ENCODE peak calls at places on chromosomes 6 and 20, in six cellular contexts. One of them, this sample, is unnamed.

GRCh38 chr6:44696686-44697085 is 309.2 kb downstream of the CDC5L start:
- DNase-seq in adrenal gland: no peak
- DNase-seq in AG04450: no peak
- DNase-seq in HCT116: no peak
- DNase-seq in A549: no peak
- DNase-seq in body of pancreas: no peak
- DNase-seq in this sample: no peak

GRCh38 chr20:31862157-31862470 is 8.2 kb downstream of the DUSP15 start:
- DNase-seq in adrenal gland: no peak
- DNase-seq in AG04450: no peak
- DNase-seq in HCT116: no peak
- DNase-seq in A549: no peak
- DNase-seq in body of pancreas: no peak
- DNase-seq in this sample: no peak

GRCh38 chr20:19802492-19803158 is 44.6 kb downstream of the RIN2 start:
- DNase-seq in adrenal gland: no peak
- DNase-seq in AG04450: no peak
- DNase-seq in HCT116: peak; percentile 47
- DNase-seq in A549: peak; percentile 76
- DNase-seq in body of pancreas: peak; percentile 26
- DNase-seq in this sample: no peak

GRCh38 chr6:106134087-106134770 is 48.1 kb downstream of the PRDM1 start:
- DNase-seq in adrenal gland: no peak
- DNase-seq in AG04450: no peak
- DNase-seq in HCT116: no peak
- DNase-seq in A549: no peak
- DNase-seq in body of pancreas: no peak
- DNase-seq in this sample: peak; percentile 33

GRCh38 chr6:12277401-12277800 is 12.8 kb upstream of the EDN1 start:
- DNase-seq in adrenal gland: no peak
- DNase-seq in AG04450: no peak
- DNase-seq in HCT116: no peak
- DNase-seq in A549: no peak
- DNase-seq in body of pancreas: no peak
- DNase-seq in this sample: no peak

GRCh38 chr20:49591217-49591865 is 23.4 kb upstream of the PTGIS start:
- DNase-seq in adrenal gland: no peak
- DNase-seq in AG04450: no peak
- DNase-seq in HCT116: no peak
- DNase-seq in A549: no peak
- DNase-seq in body of pancreas: no peak
- DNase-seq in this sample: no peak

GRCh38 chr20:61186771-61187170 is 65.3 kb upstream of the CDH4 start:
- DNase-seq in adrenal gland: no peak
- DNase-seq in AG04450: no peak
- DNase-seq in HCT116: no peak
- DNase-seq in A549: no peak
- DNase-seq in body of pancreas: no peak
- DNase-seq in this sample: no peak

GRCh38 chr20:56774873-56775272 is 145.8 kb downstream of the TFAP2C start:
- DNase-seq in adrenal gland: no peak
- DNase-seq in AG04450: no peak
- DNase-seq in HCT116: no peak
- DNase-seq in A549: no peak
- DNase-seq in body of pancreas: no peak
- DNase-seq in this sample: no peak

GRCh38 chr6:16762547-16763477 is 1.6 kb upstream of the ATXN1 start:
- DNase-seq in adrenal gland: peak; percentile 57
- DNase-seq in AG04450: no peak
- DNase-seq in HCT116: peak; percentile 83
- DNase-seq in A549: peak; percentile 70
- DNase-seq in body of pancreas: peak; percentile 68
- DNase-seq in this sample: peak; percentile 71

GRCh38 chr20:50587291-50587961 is 77.2 kb downstream of the PTPN1 start:
- DNase-seq in adrenal gland: no peak
- DNase-seq in AG04450: no peak
- DNase-seq in HCT116: no peak
- DNase-seq in A549: no peak
- DNase-seq in body of pancreas: no peak
- DNase-seq in this sample: no peak

GRCh38 chr6:52020961-52021570 is 66.3 kb downstream of the PKHD1 start:
- DNase-seq in adrenal gland: no peak
- DNase-seq in AG04450: no peak
- DNase-seq in HCT116: peak; percentile 3
- DNase-seq in A549: peak; percentile 10
- DNase-seq in body of pancreas: no peak
- DNase-seq in this sample: no peak

GRCh38 chr6:33147807-33148666 is 44.2 kb downstream of the COL11A2 start:
- DNase-seq in adrenal gland: peak; percentile 47
- DNase-seq in AG04450: peak; percentile 32
- DNase-seq in HCT116: peak; percentile 54
- DNase-seq in A549: peak; percentile 46
- DNase-seq in body of pancreas: peak; percentile 28
- DNase-seq in this sample: no peak

GRCh38 chr6:45187841-45188240 is 140.3 kb upstream of the RUNX2 start:
- DNase-seq in adrenal gland: no peak
- DNase-seq in AG04450: peak; percentile 2
- DNase-seq in HCT116: no peak
- DNase-seq in A549: no peak
- DNase-seq in body of pancreas: no peak
- DNase-seq in this sample: no peak

GRCh38 chr6:109139109-109139508 is 43.8 kb downstream of the CEP57L1 start:
- DNase-seq in adrenal gland: no peak
- DNase-seq in AG04450: no peak
- DNase-seq in HCT116: no peak
- DNase-seq in A549: no peak
- DNase-seq in body of pancreas: no peak
- DNase-seq in this sample: no peak

GRCh38 chr20:24638546-24639166 is 169.2 kb downstream of the SYNDIG1 start:
- DNase-seq in adrenal gland: no peak
- DNase-seq in AG04450: no peak
- DNase-seq in HCT116: no peak
- DNase-seq in A549: no peak
- DNase-seq in body of pancreas: no peak
- DNase-seq in this sample: no peak

GRCh38 chr6:33609444-33610034 is 11.6 kb upstream of the ITPR3 start:
- DNase-seq in adrenal gland: peak; percentile 71
- DNase-seq in AG04450: no peak
- DNase-seq in HCT116: no peak
- DNase-seq in A549: no peak
- DNase-seq in body of pancreas: no peak
- DNase-seq in this sample: no peak

GRCh38 chr6:90274481-90275030 is 22.1 kb downstream of the BACH2 start:
- DNase-seq in adrenal gland: no peak
- DNase-seq in AG04450: no peak
- DNase-seq in HCT116: no peak
- DNase-seq in A549: no peak
- DNase-seq in body of pancreas: no peak
- DNase-seq in this sample: peak; percentile 60

GRCh38 chr6:140178550-140179334 is 804.3 kb upstream of the CITED2 start:
- DNase-seq in adrenal gland: no peak
- DNase-seq in AG04450: peak; percentile 23
- DNase-seq in HCT116: no peak
- DNase-seq in A549: no peak
- DNase-seq in body of pancreas: no peak
- DNase-seq in this sample: no peak

GRCh38 chr20:56373942-56374341 is 15.2 kb downstream of the FAM210B start:
- DNase-seq in adrenal gland: no peak
- DNase-seq in AG04450: peak; percentile 90
- DNase-seq in HCT116: no peak
- DNase-seq in A549: peak; percentile 72
- DNase-seq in body of pancreas: no peak
- DNase-seq in this sample: no peak

GRCh38 chr6:53679446-53679933 is 13.9 kb upstream of the KLHL31 start:
- DNase-seq in adrenal gland: no peak
- DNase-seq in AG04450: no peak
- DNase-seq in HCT116: peak; percentile 60
- DNase-seq in A549: peak; percentile 60
- DNase-seq in body of pancreas: peak; percentile 13
- DNase-seq in this sample: no peak

GRCh38 chr20:3843490-3843889 is 3.1 kb upstream of the MAVS start:
- DNase-seq in adrenal gland: no peak
- DNase-seq in AG04450: peak; percentile 27
- DNase-seq in HCT116: peak; percentile 43
- DNase-seq in A549: peak; percentile 71
- DNase-seq in body of pancreas: no peak
- DNase-seq in this sample: peak; percentile 42

GRCh38 chr6:159716247-159717086 is 10.8 kb upstream of the WTAP start:
- DNase-seq in adrenal gland: peak; percentile 79
- DNase-seq in AG04450: peak; percentile 89
- DNase-seq in HCT116: no peak
- DNase-seq in A549: peak; percentile 42
- DNase-seq in body of pancreas: peak; percentile 34
- DNase-seq in this sample: no peak

GRCh38 chr6:43644940-43645612 is at the start of gene RSPH9:
- DNase-seq in adrenal gland: peak; percentile 77
- DNase-seq in AG04450: no peak
- DNase-seq in HCT116: no peak
- DNase-seq in A549: peak; percentile 66
- DNase-seq in body of pancreas: peak; percentile 34
- DNase-seq in this sample: peak; percentile 82

GRCh38 chr6:169252805-169253189 is 849 bp downstream of the THBS2 start:
- DNase-seq in adrenal gland: no peak
- DNase-seq in AG04450: no peak
- DNase-seq in HCT116: no peak
- DNase-seq in A549: no peak
- DNase-seq in body of pancreas: no peak
- DNase-seq in this sample: no peak

DNA sequence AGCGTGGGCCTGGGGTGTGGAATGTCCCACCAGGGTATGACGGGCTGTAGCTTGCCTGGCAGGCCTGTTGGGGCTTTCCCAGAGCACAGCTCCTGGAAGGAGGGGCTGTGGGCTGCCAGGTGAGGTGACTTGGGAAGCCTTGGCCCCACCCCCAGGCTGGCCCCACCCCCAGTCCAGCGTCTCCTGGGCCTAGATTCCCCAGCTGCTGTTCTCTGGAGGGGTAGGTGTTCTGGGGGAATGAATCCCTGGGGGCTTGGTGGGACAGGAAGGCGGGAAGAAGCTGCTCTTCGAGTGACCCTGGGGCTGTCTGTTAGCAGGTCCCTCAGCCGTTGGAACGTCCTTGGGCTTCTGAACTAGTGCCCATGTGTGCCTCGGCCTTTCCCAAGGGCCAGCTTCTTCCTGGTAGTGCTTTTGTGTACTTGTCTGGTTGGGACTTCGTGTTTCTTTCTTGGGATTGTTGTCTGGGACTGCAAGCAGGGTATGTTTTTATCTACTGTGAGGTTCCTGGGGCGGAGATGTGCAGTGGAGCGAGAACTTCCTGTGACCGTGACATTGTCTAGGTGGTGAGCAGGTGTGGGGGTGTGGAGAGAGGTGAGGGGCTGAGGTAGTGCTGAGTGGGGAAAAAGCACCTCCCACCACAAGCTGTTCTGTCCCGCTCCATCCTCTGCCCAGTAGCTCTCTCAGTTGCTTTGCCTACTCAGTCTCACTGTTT is 1.4 kb upstream of the DDR1 start:
- DNase-seq in adrenal gland: peak; percentile 57
- DNase-seq in AG04450: no peak
- DNase-seq in HCT116: peak; percentile 54
- DNase-seq in A549: peak; percentile 21
- DNase-seq in body of pancreas: peak; percentile 87
- DNase-seq in this sample: peak; percentile 84
- H3K27ac ChIP-seq in adrenal gland: peak overlapping the region; percentile 33
- H3K27ac ChIP-seq in AG04450: peak overlapping the region; percentile 39
- H3K27ac ChIP-seq in HCT116: peak overlapping the region; percentile 99
- H3K27ac ChIP-seq in A549: peak overlapping the region; percentile 99
- H3K27ac ChIP-seq in body of pancreas: peak overlapping the region; percentile 96
- H3K27ac ChIP-seq in this sample: peak overlapping the region; percentile 94

GRCh38 chr6:145627451-145627850 is 107.9 kb downstream of the EPM2A start:
- DNase-seq in adrenal gland: no peak
- DNase-seq in AG04450: no peak
- DNase-seq in HCT116: no peak
- DNase-seq in A549: no peak
- DNase-seq in body of pancreas: no peak
- DNase-seq in this sample: no peak

GRCh38 chr6:145626857-145627256 is 108.5 kb downstream of the EPM2A start:
- DNase-seq in adrenal gland: no peak
- DNase-seq in AG04450: peak; percentile 30
- DNase-seq in HCT116: no peak
- DNase-seq in A549: no peak
- DNase-seq in body of pancreas: no peak
- DNase-seq in this sample: no peak

GRCh38 chr6:145623231-145623630 is 112.1 kb downstream of the EPM2A start:
- DNase-seq in adrenal gland: no peak
- DNase-seq in AG04450: no peak
- DNase-seq in HCT116: no peak
- DNase-seq in A549: no peak
- DNase-seq in body of pancreas: no peak
- DNase-seq in this sample: no peak

DNA sequence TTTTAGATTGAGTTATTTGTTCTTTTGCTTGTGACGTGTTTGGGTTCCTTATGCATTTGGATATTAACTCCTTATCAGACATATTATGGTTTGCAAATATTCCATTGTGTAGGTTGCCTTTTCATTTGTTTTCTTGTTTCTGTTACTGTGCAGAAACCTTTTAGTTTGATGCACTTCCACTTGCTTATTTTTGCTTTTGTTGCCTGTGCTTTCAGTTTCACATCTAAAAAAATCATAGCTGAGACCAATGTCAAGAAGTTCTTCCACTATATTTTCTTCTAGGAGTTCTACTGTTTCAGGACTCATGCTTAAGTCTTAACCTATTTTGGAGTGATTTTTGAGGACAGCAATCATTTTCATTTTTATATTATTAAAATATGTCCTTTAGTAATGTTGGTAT is 113.5 kb downstream of the EPM2A start:
- DNase-seq in adrenal gland: no peak
- DNase-seq in AG04450: no peak
- DNase-seq in HCT116: no peak
- DNase-seq in A549: no peak
- DNase-seq in body of pancreas: no peak
- DNase-seq in this sample: no peak
- H3K27ac ChIP-seq in adrenal gland: no peak overlapping the region
- H3K27ac ChIP-seq in AG04450: no peak overlapping the region
- H3K27ac ChIP-seq in HCT116: no peak overlapping the region
- H3K27ac ChIP-seq in A549: no peak overlapping the region
- H3K27ac ChIP-seq in body of pancreas: no peak overlapping the region
- H3K27ac ChIP-seq in this sample: no peak overlapping the region

DNA sequence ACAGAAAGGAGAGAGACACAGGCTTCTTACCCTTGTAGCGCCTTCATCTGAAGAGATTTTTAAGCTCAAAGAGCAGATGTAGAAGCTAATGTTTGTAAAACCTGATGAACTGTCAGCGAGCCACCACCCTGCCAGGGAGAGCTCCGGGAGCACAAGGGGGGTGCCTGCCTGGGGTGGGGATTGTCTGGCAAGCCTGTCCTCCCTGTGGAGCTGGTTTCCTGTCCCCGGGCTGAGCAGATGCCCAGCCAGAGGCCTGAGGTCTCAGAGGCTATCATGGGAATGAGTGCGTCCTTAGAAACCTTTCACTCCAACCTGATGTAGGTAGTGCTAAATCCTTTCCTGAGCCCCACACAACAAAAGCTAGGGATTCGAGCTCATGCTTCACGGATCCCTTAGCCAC is 41.9 kb upstream of the NR2E1 start:
- DNase-seq in adrenal gland: no peak
- DNase-seq in AG04450: no peak
- DNase-seq in HCT116: no peak
- DNase-seq in A549: no peak
- DNase-seq in body of pancreas: no peak
- DNase-seq in this sample: no peak
- H3K27ac ChIP-seq in adrenal gland: no peak overlapping the region
- H3K27ac ChIP-seq in AG04450: no peak overlapping the region
- H3K27ac ChIP-seq in HCT116: no peak overlapping the region
- H3K27ac ChIP-seq in A549: no peak overlapping the region
- H3K27ac ChIP-seq in body of pancreas: no peak overlapping the region
- H3K27ac ChIP-seq in this sample: no peak overlapping the region

GRCh38 chr6:56637640-56638039 is 5.0 kb downstream of the DST start:
- DNase-seq in adrenal gland: no peak
- DNase-seq in AG04450: peak; percentile 54
- DNase-seq in HCT116: peak; percentile 49
- DNase-seq in A549: peak; percentile 68
- DNase-seq in body of pancreas: no peak
- DNase-seq in this sample: no peak
- H3K27ac ChIP-seq in adrenal gland: no peak overlapping the region
- H3K27ac ChIP-seq in AG04450: no peak overlapping the region
- H3K27ac ChIP-seq in HCT116: no peak overlapping the region
- H3K27ac ChIP-seq in A549: no peak overlapping the region
- H3K27ac ChIP-seq in body of pancreas: no peak overlapping the region
- H3K27ac ChIP-seq in this sample: no peak overlapping the region